ENCODE peak calls at places on chromosomes 2 and 18, in six cellular contexts. One of them, this sample, is unnamed.

GRCh38 chr18:49055787-49056186 is 105.0 kb upstream of the SMAD7 start:
- DNase-seq in GM12891: peak; percentile 34
- DNase-seq in breast epithelium: no peak
- DNase-seq in transverse colon: peak; percentile 69
- DNase-seq in sigmoid colon: peak; percentile 93
- DNase-seq in spleen: peak; percentile 92
- DNase-seq in this sample: peak; percentile 29

GRCh38 chr2:23803965-23804542 is 122.9 kb downstream of the ATAD2B start:
- DNase-seq in GM12891: no peak
- DNase-seq in breast epithelium: no peak
- DNase-seq in transverse colon: peak; percentile 14
- DNase-seq in sigmoid colon: no peak
- DNase-seq in spleen: no peak
- DNase-seq in this sample: no peak

GRCh38 chr2:239579524-239580198 is 178.8 kb upstream of the HDAC4 start:
- DNase-seq in GM12891: no peak
- DNase-seq in breast epithelium: no peak
- DNase-seq in transverse colon: no peak
- DNase-seq in sigmoid colon: peak; percentile 12
- DNase-seq in spleen: peak; percentile 59
- DNase-seq in this sample: no peak

GRCh38 chr2:20584045-20584636 is 66.8 kb downstream of the HS1BP3 start:
- DNase-seq in GM12891: no peak
- DNase-seq in breast epithelium: no peak
- DNase-seq in transverse colon: no peak
- DNase-seq in sigmoid colon: no peak
- DNase-seq in spleen: peak; percentile 61
- DNase-seq in this sample: no peak

GRCh38 chr2:115867024-115867423 is 1424.6 kb downstream of the DPP10 start:
- DNase-seq in GM12891: no peak
- DNase-seq in breast epithelium: no peak
- DNase-seq in transverse colon: no peak
- DNase-seq in sigmoid colon: no peak
- DNase-seq in spleen: no peak
- DNase-seq in this sample: no peak

GRCh38 chr18:57210711-57211411 is 64.0 kb downstream of the BOD1L2 start:
- DNase-seq in GM12891: no peak
- DNase-seq in breast epithelium: no peak
- DNase-seq in transverse colon: peak; percentile 11
- DNase-seq in sigmoid colon: no peak
- DNase-seq in spleen: no peak
- DNase-seq in this sample: no peak

GRCh38 chr2:158905824-158906223 is 62.6 kb upstream of the TANC1 start:
- DNase-seq in GM12891: no peak
- DNase-seq in breast epithelium: no peak
- DNase-seq in transverse colon: no peak
- DNase-seq in sigmoid colon: no peak
- DNase-seq in spleen: no peak
- DNase-seq in this sample: no peak

GRCh38 chr18:78221496-78221895 is 758.1 kb upstream of the SALL3 start:
- DNase-seq in GM12891: no peak
- DNase-seq in breast epithelium: no peak
- DNase-seq in transverse colon: no peak
- DNase-seq in sigmoid colon: no peak
- DNase-seq in spleen: no peak
- DNase-seq in this sample: no peak

GRCh38 chr2:5140367-5140766 is 551.8 kb upstream of the SOX11 start:
- DNase-seq in GM12891: no peak
- DNase-seq in breast epithelium: no peak
- DNase-seq in transverse colon: no peak
- DNase-seq in sigmoid colon: no peak
- DNase-seq in spleen: no peak
- DNase-seq in this sample: no peak

GRCh38 chr2:233408366-233409285 is 54.3 kb downstream of the DGKD start:
- DNase-seq in GM12891: no peak
- DNase-seq in breast epithelium: peak; percentile 13
- DNase-seq in transverse colon: no peak
- DNase-seq in sigmoid colon: no peak
- DNase-seq in spleen: no peak
- DNase-seq in this sample: no peak

GRCh38 chr2:241291977-241292376 is 23.5 kb downstream of the HDLBP start:
- DNase-seq in GM12891: no peak
- DNase-seq in breast epithelium: no peak
- DNase-seq in transverse colon: no peak
- DNase-seq in sigmoid colon: no peak
- DNase-seq in spleen: no peak
- DNase-seq in this sample: no peak

GRCh38 chr2:97713296-97714083 is at the start of gene ZAP70:
- DNase-seq in GM12891: no peak
- DNase-seq in breast epithelium: no peak
- DNase-seq in transverse colon: no peak
- DNase-seq in sigmoid colon: peak; percentile 56
- DNase-seq in spleen: peak; percentile 85
- DNase-seq in this sample: no peak

GRCh38 chr2:17615728-17616351 is 75.3 kb downstream of the VSNL1 start:
- DNase-seq in GM12891: no peak
- DNase-seq in breast epithelium: peak; percentile 50
- DNase-seq in transverse colon: no peak
- DNase-seq in sigmoid colon: no peak
- DNase-seq in spleen: no peak
- DNase-seq in this sample: no peak
- TF ChIP-seq POLR2AphosphoS5 in GM12891: no peak
- TF ChIP-seq POLR2AphosphoS5 in breast epithelium: no peak
- TF ChIP-seq POLR2AphosphoS5 in transverse colon: no peak
- TF ChIP-seq POLR2AphosphoS5 in sigmoid colon: no peak
- TF ChIP-seq POLR2AphosphoS5 in spleen: no peak
- TF ChIP-seq POLR2AphosphoS5 in this sample: no peak

GRCh38 chr2:68157402-68158133 is at the start of gene PNO1:
- DNase-seq in GM12891: peak; percentile 77
- DNase-seq in breast epithelium: peak; percentile 93
- DNase-seq in transverse colon: peak; percentile 97
- DNase-seq in sigmoid colon: peak; percentile 98
- DNase-seq in spleen: peak; percentile 99
- DNase-seq in this sample: peak; percentile 84
- TF ChIP-seq POLR2A in GM12891: no peak
- TF ChIP-seq POLR2A in breast epithelium: no peak
- TF ChIP-seq POLR2A in transverse colon: peak; percentile 42
- TF ChIP-seq POLR2A in sigmoid colon: no peak
- TF ChIP-seq POLR2A in spleen: no peak
- TF ChIP-seq POLR2A in this sample: peak; percentile 66

GRCh38 chr2:59745085-59745484 is 808.4 kb downstream of the BCL11A start:
- DNase-seq in GM12891: no peak
- DNase-seq in breast epithelium: no peak
- DNase-seq in transverse colon: no peak
- DNase-seq in sigmoid colon: no peak
- DNase-seq in spleen: no peak
- DNase-seq in this sample: no peak

GRCh38 chr2:59741840-59742239 is 811.6 kb downstream of the BCL11A start:
- DNase-seq in GM12891: no peak
- DNase-seq in breast epithelium: no peak
- DNase-seq in transverse colon: no peak
- DNase-seq in sigmoid colon: no peak
- DNase-seq in spleen: no peak
- DNase-seq in this sample: no peak

GRCh38 chr2:59746291-59746690 is 807.2 kb downstream of the BCL11A start:
- DNase-seq in GM12891: no peak
- DNase-seq in breast epithelium: no peak
- DNase-seq in transverse colon: no peak
- DNase-seq in sigmoid colon: no peak
- DNase-seq in spleen: no peak
- DNase-seq in this sample: no peak
- TF ChIP-seq POLR2AphosphoS5 in GM12891: no peak
- TF ChIP-seq POLR2AphosphoS5 in breast epithelium: no peak
- TF ChIP-seq POLR2AphosphoS5 in transverse colon: no peak
- TF ChIP-seq POLR2AphosphoS5 in sigmoid colon: no peak
- TF ChIP-seq POLR2AphosphoS5 in spleen: no peak
- TF ChIP-seq POLR2AphosphoS5 in this sample: no peak

GRCh38 chr2:30883184-30883583 is 75.9 kb upstream of the CAPN13 start:
- DNase-seq in GM12891: no peak
- DNase-seq in breast epithelium: no peak
- DNase-seq in transverse colon: no peak
- DNase-seq in sigmoid colon: no peak
- DNase-seq in spleen: no peak
- DNase-seq in this sample: no peak
- TF ChIP-seq POLR2A in GM12891: no peak
- TF ChIP-seq POLR2A in breast epithelium: no peak
- TF ChIP-seq POLR2A in transverse colon: no peak
- TF ChIP-seq POLR2A in sigmoid colon: no peak
- TF ChIP-seq POLR2A in spleen: no peak
- TF ChIP-seq POLR2A in this sample: no peak

GRCh38 chr2:231162036-231162345 is 36.4 kb upstream of the ARMC9 start:
- DNase-seq in GM12891: no peak
- DNase-seq in breast epithelium: no peak
- DNase-seq in transverse colon: no peak
- DNase-seq in sigmoid colon: no peak
- DNase-seq in spleen: no peak
- DNase-seq in this sample: no peak
- TF ChIP-seq POLR2AphosphoS5 in GM12891: no peak
- TF ChIP-seq POLR2AphosphoS5 in breast epithelium: no peak
- TF ChIP-seq POLR2AphosphoS5 in transverse colon: peak; percentile 49
- TF ChIP-seq POLR2AphosphoS5 in sigmoid colon: peak; percentile 53
- TF ChIP-seq POLR2AphosphoS5 in spleen: no peak
- TF ChIP-seq POLR2AphosphoS5 in this sample: no peak

GRCh38 chr2:191688934-191689695 is 11.2 kb downstream of the NABP1 start:
- DNase-seq in GM12891: no peak
- DNase-seq in breast epithelium: no peak
- DNase-seq in transverse colon: no peak
- DNase-seq in sigmoid colon: no peak
- DNase-seq in spleen: no peak
- DNase-seq in this sample: no peak
- TF ChIP-seq POLR2A in GM12891: no peak
- TF ChIP-seq POLR2A in breast epithelium: no peak
- TF ChIP-seq POLR2A in transverse colon: no peak
- TF ChIP-seq POLR2A in sigmoid colon: no peak
- TF ChIP-seq POLR2A in spleen: no peak
- TF ChIP-seq POLR2A in this sample: peak; percentile 54

DNA sequence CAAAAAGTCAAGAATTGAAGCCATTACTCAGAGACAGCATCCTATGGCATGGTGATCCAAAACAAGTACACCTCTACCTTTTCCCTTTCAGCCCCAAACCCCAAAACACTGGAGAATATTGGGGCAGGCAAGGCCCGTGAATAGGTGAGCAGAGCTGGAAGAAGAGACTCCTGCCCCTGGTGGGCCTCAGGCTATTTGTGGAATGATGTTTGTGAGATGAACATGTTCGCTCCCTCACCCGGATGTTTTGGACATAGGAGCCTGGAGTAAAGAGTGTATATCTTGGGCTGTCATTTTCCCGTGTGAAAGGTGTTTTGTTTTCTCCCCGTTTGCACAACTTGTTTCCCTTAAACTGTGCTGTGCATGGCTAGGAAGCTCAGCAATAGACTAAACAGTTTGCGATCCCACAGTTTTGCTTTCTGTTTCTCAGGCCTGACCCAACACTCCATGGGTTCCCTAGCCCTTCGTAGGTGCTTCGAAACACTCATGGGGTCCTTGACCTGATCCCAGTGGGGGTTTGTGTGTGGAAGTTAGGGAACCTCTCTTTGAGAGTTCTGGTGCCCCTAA is 136.5 kb upstream of the TNP1 start:
- DNase-seq in GM12891: no peak
- DNase-seq in breast epithelium: no peak
- DNase-seq in transverse colon: no peak
- DNase-seq in sigmoid colon: no peak
- DNase-seq in spleen: no peak
- DNase-seq in this sample: no peak
- TF ChIP-seq POLR2AphosphoS5 in GM12891: no peak
- TF ChIP-seq POLR2AphosphoS5 in breast epithelium: no peak
- TF ChIP-seq POLR2AphosphoS5 in transverse colon: no peak
- TF ChIP-seq POLR2AphosphoS5 in sigmoid colon: no peak
- TF ChIP-seq POLR2AphosphoS5 in spleen: no peak
- TF ChIP-seq POLR2AphosphoS5 in this sample: no peak

DNA sequence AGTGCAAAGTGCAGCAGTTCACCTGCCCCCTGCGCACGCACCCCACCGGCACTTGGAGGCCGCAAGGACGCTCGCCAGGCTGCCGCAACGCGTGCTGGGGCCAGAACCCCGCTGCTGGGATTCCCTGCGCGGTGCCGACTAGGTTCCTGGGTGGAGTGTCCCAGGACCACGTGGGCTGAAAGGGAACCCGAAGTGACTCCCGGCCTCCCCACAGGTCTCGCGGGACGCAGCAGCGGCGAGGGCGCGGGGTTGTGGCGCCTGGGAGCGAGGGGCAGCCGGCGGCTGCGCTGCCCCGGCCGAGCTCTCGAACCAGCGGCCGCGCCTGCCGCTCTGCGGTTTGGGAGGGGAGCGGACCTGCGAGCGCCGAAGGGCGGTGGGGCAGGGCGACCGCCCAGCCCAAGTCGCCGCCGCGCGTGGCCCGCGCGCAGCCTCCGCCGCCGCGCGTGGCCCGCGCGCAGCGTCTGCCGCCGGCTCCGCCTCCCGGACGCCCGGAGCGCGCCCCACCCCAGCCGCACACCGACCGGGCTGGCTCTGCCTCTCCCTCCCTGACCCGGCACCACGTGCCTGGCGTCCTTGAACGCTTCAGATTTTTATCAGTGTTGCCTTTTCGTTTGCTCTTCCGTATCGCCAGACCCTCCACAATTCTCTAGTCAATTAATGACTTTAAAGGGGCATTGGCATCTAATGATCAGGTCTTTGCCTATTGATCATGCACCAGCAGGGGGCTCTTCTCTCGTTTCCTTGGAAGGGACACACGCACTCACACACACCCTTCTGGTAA is at the start of gene FTCDNL1:
- DNase-seq in GM12891: peak; percentile 51
- DNase-seq in breast epithelium: peak; percentile 32
- DNase-seq in transverse colon: peak; percentile 81
- DNase-seq in sigmoid colon: peak; percentile 79
- DNase-seq in spleen: peak; percentile 94
- DNase-seq in this sample: peak; percentile 47
- TF ChIP-seq POLR2A in GM12891: no peak
- TF ChIP-seq POLR2A in breast epithelium: no peak
- TF ChIP-seq POLR2A in transverse colon: no peak
- TF ChIP-seq POLR2A in sigmoid colon: no peak
- TF ChIP-seq POLR2A in spleen: no peak
- TF ChIP-seq POLR2A in this sample: peak; percentile 70

This sample was measured in GM12892.